ENCODE peak calls at places on chromosomes 13 and 19, in ten cellular contexts. E is psoas muscle; K is heart left ventricle; H is CD8-positive, alpha-beta T cell; T is breast epithelium; O is cardiac muscle cell; I is PC-3; P is tibial nerve; M is left ventricle myocardium inferior; C is esophagus squamous epithelium. V is an unnamed sample.

GRCh38 chr13:50942630-50943311 is 33.2 kb downstream of the RNASEH2B start:
- DNase-seq in E (no peak), K (no peak), H (no peak), T (no peak), O (no peak), I (no peak), P (no peak), M (no peak), C (no peak), V (no peak)

GRCh38 chr13:104085611-104086010 is 1019.4 kb upstream of the SLC10A2 start:
- DNase-seq in E (no peak), K (no peak), H (no peak), T (no peak), O (peak; percentile 60), I (no peak), P (no peak), M (no peak), C (no peak), V (no peak)

GRCh38 chr19:48683349-48683748 is 10.5 kb upstream of the NTN5 start:
- DNase-seq in E (peak; percentile 78), K (peak; percentile 63), H (peak; percentile 11), T (no peak), O (peak; percentile 65), I (no peak), P (no peak), M (peak; percentile 66), C (no peak), V (no peak)

GRCh38 chr13:57641071-57641470 is 9.5 kb downstream of the PCDH17 start:
- DNase-seq in E (no peak), K (no peak), H (no peak), T (no peak), O (no peak), I (no peak), P (no peak), M (no peak), C (no peak), V (no peak)

GRCh38 chr13:111978536-111978935 is 88.4 kb upstream of the SOX1 start:
- DNase-seq in E (no peak), K (no peak), H (no peak), T (no peak), O (no peak), I (no peak), P (no peak), M (no peak), C (no peak), V (no peak)

GRCh38 chr13:92355213-92355612 is 871.4 kb upstream of the GPC6 start:
- DNase-seq in E (no peak), K (no peak), H (no peak), T (no peak), O (peak; percentile 84), I (peak; percentile 1), P (no peak), M (no peak), C (no peak), V (no peak)

GRCh38 chr13:30318026-30318425 is 10.7 kb upstream of the KATNAL1 start:
- DNase-seq in E (no peak), K (no peak), H (no peak), T (no peak), O (peak; percentile 53), I (no peak), P (no peak), M (no peak), C (no peak), V (no peak)

GRCh38 chr13:83532809-83533208 is 349.5 kb downstream of the SLITRK1 start:
- DNase-seq in E (no peak), K (no peak), H (no peak), T (no peak), O (no peak), I (no peak), P (no peak), M (no peak), C (no peak), V (no peak)

GRCh38 chr19:48837081-48837524 is 812 bp upstream of the HSD17B14 start:
- DNase-seq in E (peak; percentile 75), K (peak; percentile 86), H (peak; percentile 67), T (peak; percentile 65), O (peak; percentile 90), I (peak; percentile 82), P (peak; percentile 62), M (peak; percentile 81), C (no peak), V (peak; percentile 69)

GRCh38 chr19:45816236-45817009 is 1.3 kb upstream of the RSPH6A start:
- DNase-seq in E (no peak), K (no peak), H (no peak), T (no peak), O (no peak), I (no peak), P (no peak), M (no peak), C (no peak), V (no peak)

GRCh38 chr19:43950834-43951626 is at the start of gene ZNF221:
- DNase-seq in E (peak; percentile 94), K (peak; percentile 94), H (peak; percentile 43), T (peak; percentile 84), O (peak; percentile 100), I (peak; percentile 93), P (peak; percentile 80), M (peak; percentile 87), C (peak; percentile 44), V (peak; percentile 80)

GRCh38 chr13:24624363-24624762 is 55.8 kb upstream of the ATP12A start:
- DNase-seq in E (no peak), K (no peak), H (no peak), T (no peak), O (no peak), I (no peak), P (no peak), M (no peak), C (no peak), V (no peak)

GRCh38 chr13:50831510-50831909 is 12.0 kb downstream of the DLEU7 start:
- DNase-seq in E (no peak), K (no peak), H (no peak), T (no peak), O (no peak), I (no peak), P (no peak), M (no peak), C (no peak), V (no peak)

GRCh38 chr13:75906315-75906714 is 270.2 kb downstream of the LMO7 start:
- DNase-seq in E (no peak), K (no peak), H (no peak), T (no peak), O (no peak), I (no peak), P (no peak), M (no peak), C (no peak), V (no peak)

GRCh38 chr13:110137677-110138008 is 169.3 kb downstream of the COL4A1 start:
- DNase-seq in E (no peak), K (peak; percentile 75), H (no peak), T (no peak), O (peak; percentile 30), I (peak; percentile 58), P (no peak), M (peak; percentile 59), C (no peak), V (no peak)

GRCh38 chr13:78772933-78773332 is 114.0 kb upstream of the OBI1 start:
- DNase-seq in E (no peak), K (no peak), H (no peak), T (no peak), O (no peak), I (no peak), P (no peak), M (no peak), C (no peak), V (no peak)

GRCh38 chr19:54795763-54796162 is 7.6 kb upstream of the KIR2DL4 start:
- DNase-seq in E (no peak), K (no peak), H (no peak), T (no peak), O (no peak), I (no peak), P (no peak), M (no peak), C (no peak), V (no peak)

GRCh38 chr19:40539070-40539469 is 37.6 kb upstream of the SHKBP1 start:
- DNase-seq in E (no peak), K (no peak), H (no peak), T (no peak), O (no peak), I (no peak), P (no peak), M (no peak), C (no peak), V (no peak)
- H3K4me3 ChIP-seq in E (no peak overlapping the region), K (no peak overlapping the region), H (no peak overlapping the region), T (no peak overlapping the region), O (no peak overlapping the region), I (no peak overlapping the region), P (no peak overlapping the region), M (no peak overlapping the region), C (no peak overlapping the region), V (no peak overlapping the region)

GRCh38 chr19:1850809-1851544 is 2.7 kb upstream of the REXO1 start:
- DNase-seq in E (no peak), K (no peak), H (no peak), T (no peak), O (no peak), I (peak; percentile 30), P (no peak), M (no peak), C (no peak), V (no peak)
- H3K4me1 ChIP-seq in E (peaks cover 29% of the 10 kb centered on the region), K (peaks cover 16% of the 10 kb centered on the region), H (peaks cover 73% of the 10 kb centered on the region), T (peaks cover 12% of the 10 kb centered on the region), O (peaks cover 32% of the 10 kb centered on the region), I (peaks cover 8% of the 10 kb centered on the region), P (peaks cover 50% of the 10 kb centered on the region), M (peaks cover 64% of the 10 kb centered on the region), C (peaks cover 61% of the 10 kb centered on the region), V (peaks cover 36% of the 10 kb centered on the region)

DNA sequence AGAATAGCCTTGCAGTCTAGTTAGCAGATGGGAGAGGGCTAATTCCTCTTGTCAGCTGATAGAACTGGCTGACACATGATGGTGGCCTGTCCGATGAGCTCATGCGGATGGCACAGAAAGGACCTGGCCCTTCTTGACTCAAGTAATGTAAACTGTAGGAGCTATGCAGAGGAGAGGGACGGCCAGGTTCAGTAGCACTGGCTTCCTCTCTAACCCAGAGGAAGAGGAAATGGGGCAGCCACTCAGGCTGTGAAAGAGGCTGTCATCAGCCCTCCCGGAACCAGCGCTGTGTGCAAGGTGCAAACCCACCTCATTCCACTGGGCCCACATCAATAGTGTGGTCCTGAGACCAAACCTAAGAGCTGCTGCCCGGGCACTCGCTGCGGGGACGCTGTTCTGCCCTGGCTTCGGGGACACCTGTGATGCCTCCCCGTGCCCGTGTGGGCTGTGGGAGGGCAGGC is 30.7 kb upstream of the USE1 start:
- DNase-seq in E (no peak), K (no peak), H (peak; percentile 46), T (no peak), O (no peak), I (no peak), P (no peak), M (no peak), C (no peak), V (no peak)
- H3K27ac ChIP-seq in E (no peak overlapping the region), K (no peak overlapping the region), H (peak overlapping the region; percentile 57), T (no peak overlapping the region), O (no peak overlapping the region), I (no peak overlapping the region), P (peak overlapping the region; percentile 37), M (no peak overlapping the region), C (no peak overlapping the region), V (no peak overlapping the region)

DNA sequence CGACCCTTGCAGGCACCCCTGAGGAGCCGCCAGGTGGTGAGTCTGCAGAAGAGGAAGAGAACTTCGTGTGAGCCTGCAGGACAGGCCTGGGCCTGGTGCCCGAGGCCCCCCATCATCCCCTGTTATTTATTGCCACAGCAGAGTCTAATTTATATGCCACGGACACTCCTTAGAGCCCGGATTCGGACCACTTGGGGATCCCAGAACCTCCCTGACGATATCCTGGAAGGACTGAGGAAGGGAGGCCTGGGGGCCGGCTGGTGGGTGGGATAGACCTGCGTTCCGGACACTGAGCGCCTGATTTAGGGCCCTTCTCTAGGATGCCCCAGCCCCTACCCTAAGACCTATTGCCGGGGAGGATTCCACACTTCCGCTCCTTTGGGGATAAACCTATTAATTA is 5.4 kb downstream of the FSTL3 start:
- DNase-seq in E (no peak), K (no peak), H (no peak), T (no peak), O (no peak), I (no peak), P (no peak), M (no peak), C (no peak), V (no peak)
- H3K4me3 ChIP-seq in E (no peak overlapping the region), K (no peak overlapping the region), H (no peak overlapping the region), T (no peak overlapping the region), O (no peak overlapping the region), I (no peak overlapping the region), P (no peak overlapping the region), M (no peak overlapping the region), C (no peak overlapping the region), V (peak overlapping the region; percentile 33)